ENCODE peak calls at places on chromosome 13, in eight cellular contexts. M is breast epithelium, K is adipocyte, T is lung, A is ascending aorta, Q is colonic mucosa, O is uterus, L is transverse colon. W is an unnamed sample. For H3K36me3 and H3K4me1, the result is how much of the 10 kb centered on the place peaks cover.

GRCh38 chr13:113414335-113414734 is 39.0 kb downstream of the ADPRHL1 start:
- DNase-seq in K (no peak), M (no peak), L (no peak), O (no peak), T (no peak), Q (no peak), A (no peak), W (no peak)

GRCh38 chr13:44726214-44726613 is 150.1 kb upstream of the TSC22D1 start:
- DNase-seq in O (no peak), L (no peak), Q (no peak), A (no peak), M (no peak), K (peak), T (no peak), W (no peak)

GRCh38 chr13:27379694-27380596 is 44.5 kb upstream of the GTF3A start:
- DNase-seq in T (no peak), A (no peak), Q (peak), K (peak), M (no peak), L (peak), O (peak), W (peak)

GRCh38 chr13:100673376-100673830 is 1.2 kb downstream of the TMTC4 start:
- DNase-seq in A (no peak), T (no peak), O (no peak), Q (peak), M (no peak), L (no peak), K (no peak), W (no peak)

GRCh38 chr13:113880651-113881611 is 17.1 kb upstream of the GAS6 start:
- DNase-seq in Q (no peak), T (no peak), L (no peak), M (no peak), K (no peak), O (no peak), A (no peak), W (no peak)

GRCh38 chr13:101915333-101915732 is 462.9 kb downstream of the ITGBL1 start:
- DNase-seq in O (no peak), Q (no peak), A (no peak), L (no peak), M (no peak), K (no peak), T (no peak), W (no peak)

GRCh38 chr13:48873598-48873997 is 102.1 kb upstream of the FNDC3A start:
- DNase-seq in A (no peak), K (peak), L (no peak), M (no peak), O (no peak), Q (no peak), T (no peak), W (no peak)

GRCh38 chr13:23617551-23618014 is 47.4 kb downstream of the TNFRSF19 start:
- DNase-seq in T (no peak), A (no peak), O (no peak), Q (no peak), M (no peak), L (no peak), K (peak), W (peak)

GRCh38 chr13:113448545-113448884 is 4.8 kb downstream of the ADPRHL1 start:
- DNase-seq in O (no peak), M (peak), Q (peak), L (peak), K (no peak), T (no peak), A (no peak), W (no peak)

GRCh38 chr13:30353601-30354000 is 46.2 kb upstream of the KATNAL1 start:
- DNase-seq in L (no peak), Q (no peak), A (no peak), O (no peak), K (no peak), M (no peak), T (no peak), W (no peak)

GRCh38 chr13:30353060-30353459 is 45.7 kb upstream of the KATNAL1 start:
- DNase-seq in L (no peak), Q (no peak), K (no peak), T (no peak), M (no peak), A (no peak), O (no peak), W (no peak)

GRCh38 chr13:30355839-30356238 is 48.5 kb upstream of the KATNAL1 start:
- DNase-seq in L (no peak), O (no peak), A (no peak), M (no peak), T (no peak), Q (no peak), K (no peak), W (no peak)

GRCh38 chr13:30354481-30355404 is 47.4 kb upstream of the KATNAL1 start:
- DNase-seq in A (no peak), M (no peak), L (no peak), T (no peak), O (no peak), K (no peak), Q (no peak), W (no peak)

GRCh38 chr13:30355405-30355741 is 48.0 kb upstream of the KATNAL1 start:
- DNase-seq in M (no peak), A (no peak), T (no peak), Q (no peak), L (no peak), K (no peak), O (no peak), W (no peak)
- H3K4me3 ChIP-seq in M (no peak), A (no peak), T (no peak), Q (no peak), L (no peak), K (no peak), O (no peak), W (no peak)

GRCh38 chr13:110677731-110678545 is 28.0 kb downstream of the CARS2 start:
- DNase-seq in M (no peak), O (no peak), A (no peak), Q (no peak), K (no peak), L (no peak), T (no peak), W (no peak)

GRCh38 chr13:110683203-110683883 is 22.6 kb downstream of the CARS2 start:
- DNase-seq in O (no peak), Q (no peak), K (peak), T (no peak), A (no peak), L (no peak), M (no peak), W (no peak)

GRCh38 chr13:110682746-110683145 is 23.2 kb downstream of the CARS2 start:
- DNase-seq in K (no peak), O (no peak), Q (no peak), A (no peak), T (no peak), L (no peak), M (no peak), W (peak)

GRCh38 chr13:110681868-110682550 is 23.9 kb downstream of the CARS2 start:
- DNase-seq in O (no peak), K (no peak), M (no peak), T (no peak), Q (no peak), L (no peak), A (no peak), W (no peak)

GRCh38 chr13:110680852-110681251 is 25.1 kb downstream of the CARS2 start:
- DNase-seq in O (no peak), Q (no peak), K (peak), A (no peak), L (no peak), T (no peak), M (no peak), W (peak)
- H3K36me3 ChIP-seq in O (under half), Q (under half), K (half or more), A (half or more), L (under half), T (under half), M (under half), W (half or more)

GRCh38 chr13:30154531-30154930 is 152.8 kb downstream of the KATNAL1 start:
- DNase-seq in A (no peak), O (no peak), Q (no peak), K (no peak), L (no peak), M (no peak), T (no peak), W (no peak)
- H3K4me1 ChIP-seq in A (under half), O (under half), Q (under half), K (under half), L (under half), M (under half), T (under half), W (under half)

GRCh38 chr13:24865158-24865557 is 101.2 kb downstream of the RNF17 start:
- DNase-seq in T (no peak), M (no peak), O (no peak), Q (no peak), L (no peak), K (peak), A (no peak), W (no peak)

GRCh38 chr13:24863748-24864540 is 100.0 kb downstream of the RNF17 start:
- DNase-seq in A (no peak), M (no peak), L (no peak), K (no peak), T (no peak), O (no peak), Q (no peak), W (no peak)

GRCh38 chr13:24861617-24862362 is 97.8 kb downstream of the RNF17 start:
- DNase-seq in T (no peak), M (no peak), Q (no peak), K (no peak), A (no peak), L (no peak), O (no peak), W (no peak)

GRCh38 chr13:24866488-24866887 is 102.5 kb downstream of the RNF17 start:
- DNase-seq in A (no peak), L (no peak), K (no peak), Q (no peak), T (no peak), O (no peak), M (no peak), W (no peak)

DNA sequence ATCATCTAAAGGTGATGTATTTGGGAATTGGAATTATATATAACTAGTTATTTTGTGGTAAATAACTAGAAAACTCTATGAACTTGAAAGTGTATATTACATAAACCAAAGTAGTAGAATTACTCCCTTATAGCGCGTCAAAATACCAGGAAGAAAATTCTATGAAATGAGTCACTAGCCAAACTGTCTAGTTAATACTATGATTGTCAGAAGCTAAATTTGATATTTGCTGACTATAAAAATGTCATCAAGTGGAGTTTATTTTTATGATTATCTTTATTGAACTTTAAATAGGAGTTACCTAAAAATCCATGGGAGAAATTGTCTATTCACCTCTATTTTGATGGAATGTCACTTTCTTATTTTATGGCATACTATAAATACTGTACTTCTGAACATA is 100.6 kb downstream of the RNF17 start:
- DNase-seq in L (no peak), K (no peak), T (no peak), M (no peak), O (no peak), A (no peak), Q (no peak), W (no peak)
- H3K4me3 ChIP-seq in L (no peak), K (no peak), T (no peak), M (no peak), O (no peak), A (no peak), Q (no peak), W (no peak)

GRCh38 chr13:95608640-95609280 is 35.7 kb downstream of the DZIP1 start:
- DNase-seq in L (no peak), O (no peak), M (no peak), K (no peak), T (no peak), A (no peak), Q (no peak), W (no peak)
- H3K36me3 ChIP-seq in L (under half), O (under half), M (under half), K (half or more), T (under half), A (under half), Q (under half), W (under half)

DNA sequence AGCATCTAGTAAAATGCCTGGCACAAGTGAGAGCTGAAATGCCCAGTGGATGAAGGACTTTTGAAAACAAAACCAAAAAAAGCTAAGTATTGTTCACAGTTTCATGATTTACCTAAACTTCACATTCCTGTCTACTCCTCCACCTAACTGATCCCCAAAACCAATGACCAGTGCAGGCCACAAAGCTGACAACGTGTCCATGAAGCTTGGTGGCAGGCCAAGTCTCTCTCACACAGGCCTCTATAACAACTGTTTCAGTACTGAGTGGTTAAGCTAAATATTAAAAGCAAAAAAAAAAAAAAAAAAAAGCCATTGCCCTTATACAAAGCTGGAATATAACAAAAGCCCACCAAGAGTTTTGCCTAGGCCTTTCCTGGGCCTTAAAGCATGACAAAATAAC is 36.4 kb downstream of the STK24 start:
- DNase-seq in A (no peak), Q (no peak), K (peak), O (no peak), T (no peak), L (no peak), M (no peak), W (no peak)
- H3K4me1 ChIP-seq in A (under half), Q (under half), K (half or more), O (under half), T (under half), L (under half), M (under half), W (under half)

GRCh38 chr13:50131998-50132936 is 117.0 kb downstream of the KCNRG start:
- DNase-seq in Q (no peak), T (no peak), M (no peak), K (no peak), L (no peak), A (no peak), O (no peak), W (no peak)
- H3K4me3 ChIP-seq in Q (no peak), T (no peak), M (no peak), K (no peak), L (no peak), A (no peak), O (no peak), W (no peak)